ENCODE peak calls at places on chromosomes 1 and 21, in six cellular contexts. E, S, I, W, M and H are unnamed samples.

GRCh38 chr1:88398338-88398737 is 285.7 kb upstream of the PKN2 start:
- DNase-seq in W (no peak), M (no peak), S (no peak), I (no peak), E (no peak), H (no peak)

GRCh38 chr1:71861022-71861421 is 421.3 kb downstream of the NEGR1 start:
- DNase-seq in E (no peak), W (no peak), M (no peak), S (no peak), I (no peak), H (no peak)

GRCh38 chr1:17084787-17085186 is 31.0 kb upstream of the SDHB start:
- DNase-seq in M (no peak), E (no peak), W (no peak), I (no peak), S (no peak), H (no peak)

GRCh38 chr1:234827656-234828055 is 217.7 kb upstream of the IRF2BP2 start:
- DNase-seq in I (no peak), W (no peak), E (no peak), M (no peak), S (no peak), H (no peak)

GRCh38 chr1:157597959-157598667 is at the start of gene FCRL4:
- DNase-seq in E (no peak), I (no peak), S (no peak), M (no peak), W (no peak), H (no peak)

GRCh38 chr21:33268736-33269441 is 2.7 kb downstream of the IL10RB start:
- DNase-seq in E (peak), M (peak), W (peak), S (peak), I (peak), H (peak)

GRCh38 chr1:53591924-53592323 is 132.7 kb downstream of the DMRTB1 start:
- DNase-seq in E (no peak), W (no peak), I (no peak), M (no peak), S (no peak), H (peak)

GRCh38 chr1:168230709-168231108 is 4.9 kb downstream of the SFT2D2 start:
- DNase-seq in M (no peak), S (no peak), E (no peak), W (no peak), I (no peak), H (no peak)

GRCh38 chr1:196387766-196388165 is 220.5 kb downstream of the KCNT2 start:
- DNase-seq in M (no peak), E (no peak), I (no peak), S (no peak), W (no peak), H (no peak)

GRCh38 chr21:45603481-45603880 is 40.0 kb upstream of the PCBP3 start:
- DNase-seq in M (no peak), W (no peak), E (no peak), S (no peak), I (no peak), H (no peak)

GRCh38 chr1:203280061-203280460 is 25.3 kb upstream of the BTG2 start:
- DNase-seq in W (no peak), S (no peak), M (no peak), I (no peak), E (no peak), H (no peak)

GRCh38 chr1:72526926-72527325 is 244.6 kb upstream of the NEGR1 start:
- DNase-seq in W (no peak), S (no peak), M (no peak), I (no peak), E (no peak), H (no peak)

GRCh38 chr1:81509619-81510018 is 291.1 kb upstream of the ADGRL2 start:
- DNase-seq in S (no peak), M (no peak), I (no peak), E (no peak), W (no peak), H (no peak)

GRCh38 chr1:164953095-164953494 is 394.1 kb downstream of the PBX1 start:
- DNase-seq in S (no peak), W (no peak), I (no peak), M (no peak), E (no peak), H (no peak)

GRCh38 chr1:212037900-212038299 is 2.4 kb downstream of the DTL start:
- DNase-seq in E (no peak), M (no peak), S (no peak), I (no peak), W (no peak), H (no peak)

GRCh38 chr1:44406761-44407429 is 1.8 kb downstream of the RNF220 start:
- DNase-seq in W (peak), I (peak), S (no peak), E (no peak), M (no peak), H (no peak)

GRCh38 chr1:13950637-13951036 is 250.6 kb downstream of the PRDM2 start:
- DNase-seq in E (no peak), I (peak), S (no peak), M (no peak), W (no peak), H (no peak)

GRCh38 chr1:244751271-244751895 is 84.1 kb upstream of the COX20 start:
- DNase-seq in M (peak), W (peak), E (no peak), S (no peak), I (no peak), H (peak)